ENCODE peak calls at places on chromosomes 2 and 18, in five cellular contexts. One of them, this sample, is unnamed.

GRCh38 chr2:55175254-55176093 is 56.6 kb downstream of the CLHC1 start:
- DNase-seq in sigmoid colon: no peak
- DNase-seq in heart left ventricle: no peak
- DNase-seq in astrocyte of the cerebellum: peak; percentile 54
- DNase-seq in HuH-7: peak; percentile 64
- DNase-seq in this sample: peak; percentile 82

GRCh38 chr2:97660775-97661417 is 2.9 kb downstream of the ACTR1B start:
- DNase-seq in sigmoid colon: no peak
- DNase-seq in astrocyte of the cerebellum: no peak
- DNase-seq in heart left ventricle: no peak
- DNase-seq in HuH-7: no peak
- DNase-seq in this sample: no peak

GRCh38 chr2:25854613-25855012 is 23.7 kb downstream of the ASXL2 start:
- DNase-seq in heart left ventricle: no peak
- DNase-seq in astrocyte of the cerebellum: no peak
- DNase-seq in sigmoid colon: no peak
- DNase-seq in HuH-7: no peak
- DNase-seq in this sample: no peak

GRCh38 chr18:34875150-34875549 is 165.1 kb downstream of the DTNA start:
- DNase-seq in HuH-7: no peak
- DNase-seq in heart left ventricle: no peak
- DNase-seq in astrocyte of the cerebellum: no peak
- DNase-seq in sigmoid colon: no peak
- DNase-seq in this sample: no peak

GRCh38 chr2:67854103-67854502 is 208.7 kb downstream of the C1D start:
- DNase-seq in heart left ventricle: no peak
- DNase-seq in HuH-7: no peak
- DNase-seq in astrocyte of the cerebellum: no peak
- DNase-seq in sigmoid colon: no peak
- DNase-seq in this sample: no peak

GRCh38 chr2:96891591-96892333 is 21.9 kb upstream of the SEMA4C start:
- DNase-seq in HuH-7: no peak
- DNase-seq in heart left ventricle: peak; percentile 60
- DNase-seq in sigmoid colon: no peak
- DNase-seq in astrocyte of the cerebellum: no peak
- DNase-seq in this sample: no peak

GRCh38 chr2:8421658-8422499 is 260.0 kb upstream of the ID2 start:
- DNase-seq in astrocyte of the cerebellum: no peak
- DNase-seq in sigmoid colon: peak; percentile 35
- DNase-seq in heart left ventricle: no peak
- DNase-seq in HuH-7: no peak
- DNase-seq in this sample: no peak

GRCh38 chr2:172395503-172395902 is 31.9 kb upstream of the ITGA6 start:
- DNase-seq in HuH-7: no peak
- DNase-seq in sigmoid colon: no peak
- DNase-seq in astrocyte of the cerebellum: no peak
- DNase-seq in heart left ventricle: no peak
- DNase-seq in this sample: no peak

GRCh38 chr2:121530210-121530562 is 494 bp upstream of the RNU4ATAC start:
- DNase-seq in astrocyte of the cerebellum: no peak
- DNase-seq in heart left ventricle: peak; percentile 82
- DNase-seq in HuH-7: peak; percentile 67
- DNase-seq in sigmoid colon: peak; percentile 86
- DNase-seq in this sample: no peak

GRCh38 chr2:225117061-225117716 is 74.9 kb upstream of the DOCK10 start:
- DNase-seq in HuH-7: no peak
- DNase-seq in astrocyte of the cerebellum: peak; percentile 63
- DNase-seq in sigmoid colon: no peak
- DNase-seq in heart left ventricle: no peak
- DNase-seq in this sample: no peak

GRCh38 chr2:206981739-206982336 is 42.5 kb downstream of the CPO start:
- DNase-seq in astrocyte of the cerebellum: peak; percentile 65
- DNase-seq in sigmoid colon: peak; percentile 88
- DNase-seq in heart left ventricle: peak; percentile 72
- DNase-seq in HuH-7: peak; percentile 30
- DNase-seq in this sample: peak; percentile 6

GRCh38 chr2:191030521-191031154 is 16.7 kb upstream of the STAT1 start:
- DNase-seq in astrocyte of the cerebellum: no peak
- DNase-seq in heart left ventricle: no peak
- DNase-seq in sigmoid colon: no peak
- DNase-seq in HuH-7: peak; percentile 34
- DNase-seq in this sample: peak; percentile 74

GRCh38 chr18:9539283-9539682 is 64.0 kb downstream of the RALBP1 start:
- DNase-seq in HuH-7: no peak
- DNase-seq in astrocyte of the cerebellum: peak; percentile 52
- DNase-seq in heart left ventricle: no peak
- DNase-seq in sigmoid colon: no peak
- DNase-seq in this sample: no peak

GRCh38 chr2:158142568-158143332 is 41.1 kb downstream of the UPP2 start:
- DNase-seq in sigmoid colon: no peak
- DNase-seq in astrocyte of the cerebellum: no peak
- DNase-seq in HuH-7: no peak
- DNase-seq in heart left ventricle: no peak
- DNase-seq in this sample: peak; percentile 9

GRCh38 chr2:8538531-8538930 is 143.3 kb upstream of the ID2 start:
- DNase-seq in heart left ventricle: no peak
- DNase-seq in sigmoid colon: no peak
- DNase-seq in HuH-7: no peak
- DNase-seq in astrocyte of the cerebellum: no peak
- DNase-seq in this sample: no peak

GRCh38 chr2:223101340-223102039 is 49.5 kb downstream of the KCNE4 start:
- DNase-seq in sigmoid colon: no peak
- DNase-seq in HuH-7: peak; percentile 36
- DNase-seq in heart left ventricle: no peak
- DNase-seq in astrocyte of the cerebellum: no peak
- DNase-seq in this sample: peak; percentile 32

GRCh38 chr2:113103958-113104627 is 23.3 kb upstream of the IL1RN start:
- DNase-seq in sigmoid colon: no peak
- DNase-seq in HuH-7: no peak
- DNase-seq in astrocyte of the cerebellum: no peak
- DNase-seq in heart left ventricle: no peak
- DNase-seq in this sample: no peak

GRCh38 chr2:135164431-135164830 is 112.3 kb downstream of the RAB3GAP1 start:
- DNase-seq in heart left ventricle: no peak
- DNase-seq in astrocyte of the cerebellum: peak; percentile 20
- DNase-seq in sigmoid colon: no peak
- DNase-seq in HuH-7: no peak
- DNase-seq in this sample: no peak

GRCh38 chr2:190407246-190407661 is 901 bp upstream of the MFSD6 start:
- DNase-seq in HuH-7: no peak
- DNase-seq in astrocyte of the cerebellum: no peak
- DNase-seq in sigmoid colon: no peak
- DNase-seq in heart left ventricle: no peak
- DNase-seq in this sample: peak; percentile 30

GRCh38 chr2:74532222-74532621 is 2.5 kb downstream of the HTRA2 start:
- DNase-seq in HuH-7: peak; percentile 47
- DNase-seq in astrocyte of the cerebellum: no peak
- DNase-seq in heart left ventricle: no peak
- DNase-seq in sigmoid colon: no peak
- DNase-seq in this sample: peak; percentile 71

GRCh38 chr2:110872521-110872920 is 140.1 kb downstream of the ACOXL start:
- DNase-seq in sigmoid colon: no peak
- DNase-seq in astrocyte of the cerebellum: no peak
- DNase-seq in HuH-7: no peak
- DNase-seq in heart left ventricle: no peak
- DNase-seq in this sample: no peak

GRCh38 chr18:7152485-7152884 is 34.9 kb upstream of the LAMA1 start:
- DNase-seq in astrocyte of the cerebellum: no peak
- DNase-seq in heart left ventricle: no peak
- DNase-seq in sigmoid colon: peak; percentile 2
- DNase-seq in HuH-7: no peak
- DNase-seq in this sample: no peak

GRCh38 chr2:202072226-202072625 is 829 bp upstream of the KIAA2012 start:
- DNase-seq in astrocyte of the cerebellum: no peak
- DNase-seq in heart left ventricle: no peak
- DNase-seq in HuH-7: peak; percentile 20
- DNase-seq in sigmoid colon: no peak
- DNase-seq in this sample: peak; percentile 6

GRCh38 chr2:9069496-9069991 is 66.1 kb upstream of the MBOAT2 start:
- DNase-seq in astrocyte of the cerebellum: no peak
- DNase-seq in HuH-7: no peak
- DNase-seq in sigmoid colon: no peak
- DNase-seq in heart left ventricle: no peak
- DNase-seq in this sample: no peak

GRCh38 chr2:47510745-47511144 is 107.8 kb downstream of the MSH2 start:
- DNase-seq in sigmoid colon: no peak
- DNase-seq in heart left ventricle: no peak
- DNase-seq in astrocyte of the cerebellum: no peak
- DNase-seq in HuH-7: peak; percentile 15
- DNase-seq in this sample: no peak

GRCh38 chr18:31072175-31072574 is 29.6 kb upstream of the DSC3 start:
- DNase-seq in astrocyte of the cerebellum: no peak
- DNase-seq in HuH-7: no peak
- DNase-seq in heart left ventricle: no peak
- DNase-seq in sigmoid colon: no peak
- DNase-seq in this sample: no peak

GRCh38 chr18:79797518-79798345 is at the start of gene KCNG2:
- DNase-seq in heart left ventricle: no peak
- DNase-seq in HuH-7: no peak
- DNase-seq in astrocyte of the cerebellum: no peak
- DNase-seq in sigmoid colon: peak; percentile 44
- DNase-seq in this sample: no peak

GRCh38 chr18:715626-716025 is 3.2 kb upstream of the ENOSF1 start:
- DNase-seq in HuH-7: no peak
- DNase-seq in astrocyte of the cerebellum: peak; percentile 60
- DNase-seq in heart left ventricle: no peak
- DNase-seq in sigmoid colon: no peak
- DNase-seq in this sample: no peak

GRCh38 chr2:70509565-70509964 is 44.1 kb downstream of the TGFA start:
- DNase-seq in sigmoid colon: no peak
- DNase-seq in astrocyte of the cerebellum: no peak
- DNase-seq in heart left ventricle: no peak
- DNase-seq in HuH-7: no peak
- DNase-seq in this sample: no peak

GRCh38 chr2:14746133-14746532 is 113.6 kb downstream of the LRATD1 start:
- DNase-seq in HuH-7: no peak
- DNase-seq in heart left ventricle: no peak
- DNase-seq in sigmoid colon: no peak
- DNase-seq in astrocyte of the cerebellum: no peak
- DNase-seq in this sample: no peak

GRCh38 chr2:12759248-12759647 is 42.5 kb downstream of the TRIB2 start:
- DNase-seq in astrocyte of the cerebellum: peak; percentile 96
- DNase-seq in sigmoid colon: peak; percentile 77
- DNase-seq in HuH-7: no peak
- DNase-seq in heart left ventricle: no peak
- DNase-seq in this sample: no peak

GRCh38 chr2:37168217-37168981 is 11.6 kb upstream of the EIF2AK2 start:
- DNase-seq in heart left ventricle: no peak
- DNase-seq in HuH-7: peak; percentile 71
- DNase-seq in astrocyte of the cerebellum: peak; percentile 16
- DNase-seq in sigmoid colon: no peak
- DNase-seq in this sample: peak; percentile 73

GRCh38 chr2:54503192-54503591 is 47.1 kb downstream of the SPTBN1 start:
- DNase-seq in sigmoid colon: no peak
- DNase-seq in HuH-7: peak; percentile 48
- DNase-seq in astrocyte of the cerebellum: no peak
- DNase-seq in heart left ventricle: no peak
- DNase-seq in this sample: peak; percentile 68